ENCODE peak calls at places on chromosomes 1 and 21, in four cellular contexts. F, S, J and N are unnamed samples.

GRCh38 chr1:225972344-225973152 is 26.6 kb downstream of the SDE2 start:
- DNase-seq in J (no peak), F (peak), S (no peak), N (no peak)

GRCh38 chr1:150262388-150263320 is 5.1 kb downstream of the CA14 start:
- DNase-seq in F (no peak), S (no peak), J (peak), N (no peak)

GRCh38 chr1:27099154-27099903 is 55.6 kb downstream of the SLC9A1 start:
- DNase-seq in F (peak), S (no peak), J (peak), N (no peak)

GRCh38 chr1:210292276-210292851 is 36.3 kb upstream of the HHAT start:
- DNase-seq in J (peak), S (peak), F (peak), N (peak)

GRCh38 chr1:117735045-117735992 is 129.5 kb downstream of the TENT5C start:
- DNase-seq in S (no peak), F (peak), J (peak), N (no peak)

GRCh38 chr21:36265431-36265830 is 54.6 kb upstream of the MORC3 start:
- DNase-seq in J (no peak), S (no peak), F (no peak), N (no peak)

GRCh38 chr21:41593051-41593783 is 85.3 kb upstream of the TMPRSS2 start:
- DNase-seq in J (no peak), S (no peak), F (peak), N (no peak)

GRCh38 chr1:93567255-93567918 is 114.2 kb downstream of the BCAR3 start:
- DNase-seq in J (no peak), S (no peak), F (peak), N (no peak)

GRCh38 chr1:188462837-188463236 is 1634.1 kb downstream of the PLA2G4A start:
- DNase-seq in S (no peak), J (no peak), F (no peak), N (no peak)

GRCh38 chr1:85818371-85818770 is 110.1 kb upstream of the ZNHIT6 start:
- DNase-seq in S (no peak), F (no peak), J (no peak), N (no peak)

GRCh38 chr21:32306021-32306780 is 7.5 kb downstream of the MRAP start:
- DNase-seq in J (no peak), S (no peak), F (peak), N (no peak)

GRCh38 chr1:220160027-220160426 is 66.1 kb downstream of the IARS2 start:
- DNase-seq in F (no peak), S (no peak), J (no peak), N (no peak)

GRCh38 chr1:227315500-227316346 is 2.6 kb downstream of the CDC42BPA start:
- DNase-seq in S (no peak), F (peak), J (no peak), N (peak)

GRCh38 chr1:98388431-98388830 is 273.1 kb upstream of the SNX7 start:
- DNase-seq in J (no peak), S (no peak), F (no peak), N (no peak)

GRCh38 chr21:34844033-34844923 is 175.5 kb downstream of the CLIC6 start:
- DNase-seq in S (no peak), F (peak), J (no peak), N (no peak)

GRCh38 chr1:7471836-7472235 is 299.3 kb upstream of the VAMP3 start:
- DNase-seq in F (no peak), J (no peak), S (no peak), N (no peak)

GRCh38 chr1:7888248-7889010 is 35.6 kb upstream of the UTS2 start:
- DNase-seq in S (no peak), F (no peak), J (no peak), N (no peak)

GRCh38 chr1:7450772-7451171 is 320.3 kb upstream of the VAMP3 start:
- DNase-seq in F (no peak), S (no peak), J (no peak), N (no peak)

GRCh38 chr1:202618387-202619022 is 91.7 kb downstream of the SYT2 start:
- DNase-seq in S (no peak), J (peak), F (no peak), N (no peak)

GRCh38 chr1:186476306-186477040 is 15.6 kb upstream of the PDC start:
- DNase-seq in J (no peak), F (no peak), S (no peak), N (no peak)

GRCh38 chr21:45354970-45355369 is 50.0 kb upstream of the COL18A1 start:
- DNase-seq in S (no peak), F (no peak), J (no peak), N (no peak)

GRCh38 chr1:167488786-167489185 is 29.5 kb downstream of the CD247 start:
- DNase-seq in F (no peak), J (no peak), S (no peak), N (no peak)

GRCh38 chr1:116231752-116232151 is 120.6 kb downstream of the MAB21L3 start:
- DNase-seq in S (no peak), J (no peak), F (peak), N (peak)

GRCh38 chr1:229839800-229840199 is 213.8 kb downstream of the URB2 start:
- DNase-seq in S (no peak), F (no peak), J (no peak), N (no peak)

GRCh38 chr1:109327285-109327684 is 20.5 kb upstream of the MYBPHL start:
- DNase-seq in J (no peak), F (no peak), S (no peak), N (no peak)

GRCh38 chr1:22210176-22210575 is 67.3 kb upstream of the WNT4 start:
- DNase-seq in F (no peak), J (no peak), S (no peak), N (no peak)

GRCh38 chr1:156477526-156478249 is 22.9 kb downstream of the MEF2D start:
- DNase-seq in S (no peak), F (peak), J (no peak), N (no peak)

GRCh38 chr1:71228236-71228635 is 147.4 kb upstream of the ZRANB2 start:
- DNase-seq in S (no peak), J (no peak), F (no peak), N (no peak)

GRCh38 chr1:71223949-71224348 is 143.1 kb upstream of the ZRANB2 start:
- DNase-seq in J (no peak), S (no peak), F (no peak), N (no peak)

GRCh38 chr1:71224958-71225357 is 144.1 kb upstream of the ZRANB2 start:
- DNase-seq in J (no peak), S (no peak), F (no peak), N (no peak)

DNA sequence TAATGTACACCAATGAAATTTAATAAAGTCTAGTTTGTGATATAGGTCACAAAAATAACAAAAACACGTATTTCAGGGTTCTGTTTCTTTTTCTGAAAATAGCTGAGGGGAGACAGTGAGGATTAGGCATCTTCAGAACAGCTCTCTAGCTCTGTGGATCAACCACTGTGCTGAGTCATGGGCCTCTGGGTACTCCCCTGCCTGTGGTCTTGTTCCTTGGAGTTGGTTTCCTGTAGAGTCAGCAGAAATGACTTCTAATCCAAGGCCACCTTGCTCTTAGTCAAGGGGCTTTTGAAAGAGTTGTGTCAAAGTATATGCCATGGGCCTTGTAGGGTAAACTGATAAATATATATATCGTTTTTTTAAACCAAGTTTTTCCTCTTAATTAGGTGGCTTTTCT is 141.8 kb upstream of the ZRANB2 start:
- DNase-seq in J (no peak), S (no peak), F (no peak), N (no peak)
- TF ChIP-seq CTCF in J (no peak), S (no peak), F (no peak), N (no peak)

GRCh38 chr1:2415801-2416208 is 3.4 kb upstream of the PEX10 start:
- DNase-seq in S (no peak), J (no peak), F (no peak), N (peak)
- H3K4me3 ChIP-seq in S (no peak), J (no peak), F (no peak), N (no peak)

GRCh38 chr1:178500936-178501554 is 4.3 kb upstream of the CLEC20A start:
- DNase-seq in S (no peak), J (no peak), F (peak), N (no peak)
- TF ChIP-seq CTCF in S (no peak), J (no peak), F (no peak), N (no peak)

GRCh38 chr1:234962340-234962989 is 166.2 kb downstream of the TOMM20 start:
- DNase-seq in J (peak), F (peak), S (no peak), N (no peak)
- H3K4me3 ChIP-seq in J (peak), F (no peak), S (no peak), N (no peak)

GRCh38 chr1:151721788-151722510 is 627 bp downstream of the RIIAD1 start:
- DNase-seq in J (no peak), S (no peak), F (no peak), N (no peak)
- TF ChIP-seq CTCF in J (no peak), S (no peak), F (no peak), N (no peak)

GRCh38 chr1:151992345-151993083 is 1.1 kb downstream of the S100A10 start:
- DNase-seq in J (peak), F (peak), S (peak), N (peak)
- H3K4me3 ChIP-seq in J (peak), F (no peak), S (peak), N (peak)

DNA sequence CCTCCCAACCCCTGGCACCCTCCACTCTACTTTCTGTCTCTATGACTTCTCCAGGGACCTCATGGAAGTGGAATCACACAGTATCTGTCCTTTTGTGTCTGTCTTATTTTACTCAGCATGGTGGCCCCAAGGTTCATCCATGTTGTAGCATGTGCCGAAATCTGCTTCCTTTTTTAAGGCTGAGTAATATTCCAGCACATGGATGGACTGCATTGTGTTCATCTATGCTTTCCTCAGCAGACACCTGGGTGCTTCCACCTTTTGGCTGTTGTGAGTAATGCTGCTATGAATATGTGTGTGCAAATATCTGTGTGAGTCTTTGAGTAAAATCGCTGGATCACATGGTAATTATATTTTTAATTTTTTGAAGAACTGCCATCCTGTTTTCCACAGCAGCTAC is 1.6 kb upstream of the PFKL start:
- DNase-seq in F (no peak), J (no peak), S (no peak), N (no peak)
- TF ChIP-seq CTCF in F (no peak), J (no peak), S (no peak), N (no peak)

GRCh38 chr1:32772281-32773017 is 44.7 kb downstream of the YARS1 start:
- DNase-seq in J (no peak), S (no peak), F (no peak), N (no peak)
- H3K4me3 ChIP-seq in J (no peak), S (no peak), F (no peak), N (no peak)